ENCODE peak calls at places on chromosomes 6 and 20, in four cellular contexts. One of them, this sample, is unnamed.

GRCh38 chr6:148021715-148022114 is 320.9 kb upstream of the SASH1 start:
- DNase-seq in mesendoderm: peak; percentile 38
- DNase-seq in neuronal stem cell: no peak
- DNase-seq in mesenchymal stem cell: no peak
- DNase-seq in this sample: no peak

GRCh38 chr6:169530762-169531143 is 171.1 kb downstream of the WDR27 start:
- DNase-seq in mesendoderm: no peak
- DNase-seq in neuronal stem cell: no peak
- DNase-seq in mesenchymal stem cell: no peak
- DNase-seq in this sample: no peak

GRCh38 chr6:28657756-28658465 is 132.2 kb downstream of the GPX5 start:
- DNase-seq in mesendoderm: peak; percentile 74
- DNase-seq in neuronal stem cell: peak; percentile 72
- DNase-seq in mesenchymal stem cell: peak; percentile 71
- DNase-seq in this sample: peak; percentile 69

GRCh38 chr6:169296622-169297021 is 43.0 kb upstream of the THBS2 start:
- DNase-seq in neuronal stem cell: no peak
- DNase-seq in mesenchymal stem cell: no peak
- DNase-seq in mesendoderm: no peak
- DNase-seq in this sample: no peak

GRCh38 chr6:99614430-99615161 is 8.0 kb downstream of the PRDM13 start:
- DNase-seq in mesendoderm: peak; percentile 81
- DNase-seq in mesenchymal stem cell: no peak
- DNase-seq in neuronal stem cell: no peak
- DNase-seq in this sample: no peak

GRCh38 chr6:20403080-20403765 is 1.5 kb downstream of the E2F3 start:
- DNase-seq in mesenchymal stem cell: peak; percentile 93
- DNase-seq in mesendoderm: peak; percentile 94
- DNase-seq in neuronal stem cell: peak; percentile 80
- DNase-seq in this sample: peak; percentile 74

GRCh38 chr20:37926612-37927011 is 23.7 kb downstream of the VSTM2L start:
- DNase-seq in neuronal stem cell: no peak
- DNase-seq in mesendoderm: no peak
- DNase-seq in mesenchymal stem cell: no peak
- DNase-seq in this sample: no peak

GRCh38 chr20:46523696-46524328 is 10.5 kb upstream of the ZNF334 start:
- DNase-seq in mesenchymal stem cell: peak; percentile 5
- DNase-seq in neuronal stem cell: peak; percentile 20
- DNase-seq in mesendoderm: peak; percentile 53
- DNase-seq in this sample: peak; percentile 17

GRCh38 chr6:71888720-71889340 is 2.5 kb downstream of the RIMS1 start:
- DNase-seq in mesendoderm: no peak
- DNase-seq in mesenchymal stem cell: no peak
- DNase-seq in neuronal stem cell: no peak
- DNase-seq in this sample: no peak

GRCh38 chr6:169782966-169783760 is 31.7 kb downstream of the ERMARD start:
- DNase-seq in mesendoderm: no peak
- DNase-seq in mesenchymal stem cell: no peak
- DNase-seq in neuronal stem cell: no peak
- DNase-seq in this sample: no peak

GRCh38 chr6:16712931-16713484 is 48.3 kb downstream of the ATXN1 start:
- DNase-seq in mesenchymal stem cell: peak; percentile 96
- DNase-seq in mesendoderm: peak; percentile 51
- DNase-seq in neuronal stem cell: no peak
- DNase-seq in this sample: peak; percentile 95

GRCh38 chr6:31573239-31574105 is 1.4 kb downstream of the LTA start:
- DNase-seq in mesenchymal stem cell: no peak
- DNase-seq in neuronal stem cell: no peak
- DNase-seq in mesendoderm: peak; percentile 88
- DNase-seq in this sample: no peak

GRCh38 chr20:57473246-57474042 is 51.5 kb downstream of the CTCFL start:
- DNase-seq in mesenchymal stem cell: no peak
- DNase-seq in neuronal stem cell: no peak
- DNase-seq in mesendoderm: no peak
- DNase-seq in this sample: no peak

GRCh38 chr6:6775074-6775473 is 186.6 kb downstream of the LY86 start:
- DNase-seq in neuronal stem cell: no peak
- DNase-seq in mesendoderm: no peak
- DNase-seq in mesenchymal stem cell: no peak
- DNase-seq in this sample: no peak

GRCh38 chr20:32742322-32743236 is 688 bp downstream of the COMMD7 start:
- DNase-seq in neuronal stem cell: no peak
- DNase-seq in mesenchymal stem cell: no peak
- DNase-seq in mesendoderm: peak; percentile 87
- DNase-seq in this sample: no peak

GRCh38 chr6:31899882-31900722 is 1.8 kb downstream of the ZBTB12 start:
- DNase-seq in mesenchymal stem cell: no peak
- DNase-seq in neuronal stem cell: no peak
- DNase-seq in mesendoderm: no peak
- DNase-seq in this sample: no peak

GRCh38 chr20:37922016-37922415 is 19.1 kb downstream of the VSTM2L start:
- DNase-seq in mesenchymal stem cell: no peak
- DNase-seq in neuronal stem cell: no peak
- DNase-seq in mesendoderm: no peak
- DNase-seq in this sample: no peak

GRCh38 chr20:61954276-61955021 is 111.2 kb downstream of the TAF4 start:
- DNase-seq in neuronal stem cell: no peak
- DNase-seq in mesendoderm: no peak
- DNase-seq in mesenchymal stem cell: no peak
- DNase-seq in this sample: no peak

GRCh38 chr6:169162968-169163903 is 90.4 kb downstream of the THBS2 start:
- DNase-seq in mesendoderm: no peak
- DNase-seq in mesenchymal stem cell: peak; percentile 85
- DNase-seq in neuronal stem cell: no peak
- DNase-seq in this sample: peak; percentile 99

GRCh38 chr6:149476789-149477455 is 7.9 kb downstream of the ZC3H12D start:
- DNase-seq in mesendoderm: no peak
- DNase-seq in neuronal stem cell: no peak
- DNase-seq in mesenchymal stem cell: no peak
- DNase-seq in this sample: no peak

GRCh38 chr20:48921883-48922867 is 664 bp downstream of the ARFGEF2 start:
- DNase-seq in neuronal stem cell: no peak
- DNase-seq in mesenchymal stem cell: peak; percentile 57
- DNase-seq in mesendoderm: peak; percentile 77
- DNase-seq in this sample: peak; percentile 34

GRCh38 chr20:53829706-53830521 is 236.3 kb upstream of the ZNF217 start:
- DNase-seq in neuronal stem cell: no peak
- DNase-seq in mesendoderm: no peak
- DNase-seq in mesenchymal stem cell: peak; percentile 67
- DNase-seq in this sample: peak; percentile 51

GRCh38 chr6:110040716-110041115 is 62.6 kb downstream of the GPR6 start:
- DNase-seq in mesenchymal stem cell: no peak
- DNase-seq in neuronal stem cell: no peak
- DNase-seq in mesendoderm: peak; percentile 56
- DNase-seq in this sample: no peak

GRCh38 chr6:110041830-110042229 is 63.7 kb downstream of the GPR6 start:
- DNase-seq in mesenchymal stem cell: no peak
- DNase-seq in mesendoderm: no peak
- DNase-seq in neuronal stem cell: no peak
- DNase-seq in this sample: no peak

GRCh38 chr6:110039364-110039995 is 61.4 kb downstream of the GPR6 start:
- DNase-seq in mesenchymal stem cell: peak; percentile 82
- DNase-seq in mesendoderm: peak; percentile 94
- DNase-seq in neuronal stem cell: peak; percentile 87
- DNase-seq in this sample: peak; percentile 87

GRCh38 chr6:110041149-110041548 is 63.0 kb downstream of the GPR6 start:
- DNase-seq in mesendoderm: peak; percentile 35
- DNase-seq in mesenchymal stem cell: no peak
- DNase-seq in neuronal stem cell: no peak
- DNase-seq in this sample: no peak

GRCh38 chr6:110039996-110040383 is 61.9 kb downstream of the GPR6 start:
- DNase-seq in neuronal stem cell: no peak
- DNase-seq in mesenchymal stem cell: peak; percentile 19
- DNase-seq in mesendoderm: peak; percentile 59
- DNase-seq in this sample: peak; percentile 9
- H2BK120ac ChIP-seq in neuronal stem cell: no peak overlapping the region
- H2BK120ac ChIP-seq in mesenchymal stem cell: no peak overlapping the region
- H2BK120ac ChIP-seq in mesendoderm: no peak overlapping the region
- H2BK120ac ChIP-seq in this sample: no peak overlapping the region

DNA sequence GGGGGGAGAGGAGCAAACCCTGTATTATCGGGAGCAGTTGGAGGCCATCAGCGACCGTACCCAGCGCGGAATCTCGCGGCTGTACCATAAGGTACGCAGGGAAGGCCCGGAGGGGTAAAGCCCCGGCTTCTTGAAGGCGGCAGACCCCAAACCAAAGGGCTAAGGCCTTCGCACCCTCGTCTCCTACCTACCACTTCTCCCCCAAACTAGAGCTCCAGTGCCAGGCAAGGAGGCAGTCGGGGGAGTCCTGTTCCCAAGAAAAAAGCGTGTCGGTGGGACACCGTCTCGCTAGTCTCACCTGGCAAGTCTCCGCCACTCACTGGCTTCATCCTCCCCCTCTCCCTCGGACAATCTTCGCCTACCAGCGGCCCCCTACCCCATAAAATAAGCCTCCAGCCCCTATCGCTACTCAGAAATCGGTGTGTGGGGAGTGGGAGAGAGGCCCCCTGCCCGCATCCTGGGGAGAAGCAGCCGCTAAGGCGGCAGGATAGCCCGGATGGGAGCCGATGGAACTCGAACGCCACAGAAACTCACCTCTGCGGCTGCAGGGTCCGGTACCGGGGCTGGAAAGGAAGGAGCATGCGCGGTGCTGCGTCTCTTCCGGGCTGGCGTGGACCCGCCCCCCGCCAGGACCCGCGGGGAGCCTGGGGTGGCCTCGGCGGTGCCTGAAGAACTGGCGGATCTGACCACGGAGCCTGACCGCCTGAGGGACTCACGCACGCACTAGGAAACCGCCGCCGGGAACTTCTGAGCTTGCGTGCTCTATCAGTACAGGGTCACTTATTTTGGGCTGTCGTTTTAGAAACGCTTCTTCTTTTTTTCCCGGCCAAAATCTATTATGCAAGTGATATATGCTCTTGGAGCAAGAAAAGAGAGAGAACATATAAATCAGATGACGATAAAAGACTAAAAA is at the start of gene RPS10:
- DNase-seq in mesendoderm: peak; percentile 94
- DNase-seq in neuronal stem cell: peak; percentile 88
- DNase-seq in mesenchymal stem cell: peak; percentile 95
- DNase-seq in this sample: peak; percentile 92
- H3K4ac ChIP-seq in mesendoderm: peak within 1 kb of the TSS; percentile 75
- H3K4ac ChIP-seq in neuronal stem cell: no peak within 1 kb of the TSS
- H3K4ac ChIP-seq in mesenchymal stem cell: peak within 1 kb of the TSS; percentile 42
- H3K4ac ChIP-seq in this sample: peak within 1 kb of the TSS; percentile 90

GRCh38 chr20:19940945-19941590 is 76.1 kb upstream of the NAA20 start:
- DNase-seq in neuronal stem cell: no peak
- DNase-seq in mesendoderm: no peak
- DNase-seq in mesenchymal stem cell: peak; percentile 57
- DNase-seq in this sample: no peak
- H2BK120ac ChIP-seq in neuronal stem cell: no peak overlapping the region
- H2BK120ac ChIP-seq in mesendoderm: no peak overlapping the region
- H2BK120ac ChIP-seq in mesenchymal stem cell: no peak overlapping the region
- H2BK120ac ChIP-seq in this sample: no peak overlapping the region

GRCh38 chr20:17531537-17532025 is 402 bp upstream of the BFSP1 start:
- DNase-seq in mesenchymal stem cell: no peak
- DNase-seq in neuronal stem cell: no peak
- DNase-seq in mesendoderm: peak; percentile 71
- DNase-seq in this sample: no peak

GRCh38 chr20:17530716-17531536 is at the start of gene BFSP1:
- DNase-seq in neuronal stem cell: peak; percentile 95
- DNase-seq in mesenchymal stem cell: peak; percentile 69
- DNase-seq in mesendoderm: peak; percentile 72
- DNase-seq in this sample: peak; percentile 52

GRCh38 chr20:17533396-17533795 is 2.2 kb upstream of the BFSP1 start:
- DNase-seq in neuronal stem cell: peak; percentile 45
- DNase-seq in mesenchymal stem cell: peak; percentile 70
- DNase-seq in mesendoderm: peak; percentile 93
- DNase-seq in this sample: peak; percentile 60

GRCh38 chr20:17536944-17537444 is 5.8 kb upstream of the BFSP1 start:
- DNase-seq in mesendoderm: peak; percentile 94
- DNase-seq in neuronal stem cell: peak; percentile 56
- DNase-seq in mesenchymal stem cell: peak; percentile 86
- DNase-seq in this sample: peak; percentile 76

DNA sequence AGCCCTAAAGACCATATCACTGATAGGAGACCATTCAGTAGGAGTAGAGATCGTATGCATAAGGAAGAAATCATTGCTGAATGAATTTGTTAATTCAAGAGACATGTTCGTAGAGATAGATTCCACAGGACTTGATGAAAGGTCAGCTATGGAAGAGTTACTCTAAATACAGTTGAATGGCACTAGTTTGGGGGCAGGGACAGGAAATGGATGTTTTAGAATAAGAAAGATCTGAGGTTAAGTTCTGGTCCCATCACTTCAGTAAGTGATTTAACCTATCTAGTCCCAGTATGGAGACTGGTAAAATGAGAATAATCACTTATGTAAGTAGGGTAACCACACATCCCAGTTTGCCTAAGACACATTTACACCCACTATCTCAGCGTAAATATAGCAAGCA is 2.9 kb upstream of the BFSP1 start:
- DNase-seq in neuronal stem cell: no peak
- DNase-seq in mesendoderm: no peak
- DNase-seq in mesenchymal stem cell: no peak
- DNase-seq in this sample: no peak
- H3K4ac ChIP-seq in neuronal stem cell: no peak overlapping the region
- H3K4ac ChIP-seq in mesendoderm: no peak overlapping the region
- H3K4ac ChIP-seq in mesenchymal stem cell: no peak overlapping the region
- H3K4ac ChIP-seq in this sample: no peak overlapping the region

DNA sequence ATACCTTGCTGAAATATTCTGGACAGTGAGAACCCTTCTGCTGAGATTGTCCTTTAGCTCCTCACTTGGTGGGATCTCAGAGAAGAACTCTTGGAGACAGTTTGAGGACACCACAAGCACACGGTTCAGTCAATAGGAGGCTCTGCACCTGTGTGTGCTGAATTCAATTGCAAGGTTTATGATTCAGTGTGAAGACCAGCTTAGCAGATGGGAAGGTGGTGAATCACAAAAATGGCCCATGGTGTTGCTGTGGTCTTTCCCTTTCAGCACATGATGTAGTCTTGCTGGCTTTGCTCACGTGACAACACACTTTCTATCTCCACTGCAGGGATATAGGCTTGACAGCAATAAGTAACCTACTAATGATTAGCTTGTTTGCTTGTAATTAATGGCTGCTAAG is 270.3 kb downstream of the SLC24A3 start:
- DNase-seq in neuronal stem cell: no peak
- DNase-seq in mesendoderm: no peak
- DNase-seq in mesenchymal stem cell: no peak
- DNase-seq in this sample: no peak
- H2BK120ac ChIP-seq in neuronal stem cell: no peak overlapping the region
- H2BK120ac ChIP-seq in mesendoderm: no peak overlapping the region
- H2BK120ac ChIP-seq in mesenchymal stem cell: no peak overlapping the region
- H2BK120ac ChIP-seq in this sample: no peak overlapping the region